ENCODE peak calls at places on chromosomes 4 and X, in five cellular contexts. L is lower lobe of right lung, Y is cardiac muscle cell, R is hepatocyte, Z is cardiac fibroblast. I is an unnamed sample.
A peak's percentile ranks its signal among the peaks of the same experiment; 100 is the strongest.

GRCh38 chr4:129046055-129046959 is 47.0 kb downstream of the SCLT1 start:
- DNase-seq in L (no peak), Y (no peak), R (no peak), Z (no peak), I (no peak)

GRCh38 chr4:130825283-130825682 is 1729.3 kb downstream of the C4orf33 start:
- DNase-seq in L (no peak), Y (no peak), R (no peak), Z (no peak), I (no peak)

GRCh38 chr4:148831945-148832344 is 389.7 kb upstream of the NR3C2 start:
- DNase-seq in L (no peak), Y (peak; percentile 69), R (no peak), Z (peak; percentile 76), I (no peak)

GRCh38 chrX:40153335-40154221 is 55.8 kb upstream of the BCOR start:
- DNase-seq in L (peak; percentile 65), Y (peak; percentile 56), R (peak; percentile 76), Z (no peak), I (peak; percentile 73)

GRCh38 chr4:123477804-123478209 is 81.2 kb downstream of the SPRY1 start:
- DNase-seq in L (no peak), Y (peak; percentile 86), R (no peak), Z (peak; percentile 63), I (no peak)

GRCh38 chr4:83150563-83151330 is 36.2 kb upstream of the PLAC8 start:
- DNase-seq in L (no peak), Y (peak; percentile 63), R (peak; percentile 35), Z (peak; percentile 60), I (no peak)

GRCh38 chrX:110425222-110425621 is 66.6 kb downstream of the RTL9 start:
- DNase-seq in L (no peak), Y (no peak), R (no peak), Z (no peak), I (no peak)

GRCh38 chrX:150649096-150649870 is 43.9 kb upstream of the MTMR1 start:
- DNase-seq in L (peak; percentile 37), Y (peak; percentile 34), R (no peak), Z (peak; percentile 51), I (no peak)

GRCh38 chr4:183563874-183564273 is 59.0 kb downstream of the ING2 start:
- DNase-seq in L (no peak), Y (peak; percentile 27), R (peak; percentile 58), Z (peak; percentile 13), I (no peak)

DNA sequence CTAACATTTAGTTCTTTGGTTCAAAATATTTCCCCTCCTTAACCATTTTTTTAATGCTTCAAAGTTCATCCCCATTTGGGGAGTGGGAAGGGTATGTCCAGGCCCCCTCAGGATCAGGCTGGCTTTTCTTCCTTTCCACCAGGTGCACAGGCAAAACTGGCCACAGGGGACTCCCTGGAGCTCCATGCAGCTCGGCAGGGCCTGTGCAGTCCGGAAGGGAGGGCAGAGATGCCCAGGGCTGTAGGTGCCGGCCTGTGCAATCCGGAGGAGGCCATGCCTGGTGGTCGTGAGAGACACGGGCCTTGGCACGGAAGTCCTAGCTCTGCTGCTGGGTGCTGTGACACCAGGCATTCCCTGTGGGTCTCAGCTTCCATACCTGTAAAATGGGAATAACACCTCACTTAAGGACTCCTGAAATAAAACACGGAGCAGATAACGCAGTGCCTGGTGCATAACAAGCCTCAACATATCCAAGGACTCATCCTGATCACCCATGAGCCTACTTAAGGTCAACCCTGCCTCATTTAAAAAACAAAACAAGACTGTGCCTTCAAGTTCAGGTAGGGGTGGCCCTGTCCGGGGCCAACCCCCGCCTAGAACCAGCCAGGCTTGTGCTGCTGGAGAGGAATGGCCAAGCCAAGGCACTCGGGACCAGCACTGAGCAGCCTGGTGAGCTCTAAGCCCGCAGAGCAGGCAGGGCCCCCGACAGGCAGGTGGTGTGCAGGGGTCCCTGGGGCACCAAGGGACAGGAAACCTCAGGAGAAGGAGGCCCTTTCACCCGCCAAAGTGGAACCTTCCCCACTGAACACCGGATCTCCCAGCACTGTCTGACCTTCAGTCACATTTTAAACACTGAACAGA is 21.2 kb upstream of the CYP4V2 start:
- DNase-seq in L (no peak), Y (no peak), R (peak; percentile 3), Z (no peak), I (no peak)
- TF ChIP-seq CTCF in L (no peak), Y (no peak), R (no peak), Z (no peak), I (no peak)

GRCh38 chr4:61541474-61541873 is 341.3 kb downstream of the ADGRL3 start:
- DNase-seq in L (no peak), Y (no peak), R (peak; percentile 41), Z (no peak), I (no peak)
- TF ChIP-seq CTCF in L (no peak), Y (peak; percentile 39), R (peak; percentile 29), Z (no peak), I (no peak)

DNA sequence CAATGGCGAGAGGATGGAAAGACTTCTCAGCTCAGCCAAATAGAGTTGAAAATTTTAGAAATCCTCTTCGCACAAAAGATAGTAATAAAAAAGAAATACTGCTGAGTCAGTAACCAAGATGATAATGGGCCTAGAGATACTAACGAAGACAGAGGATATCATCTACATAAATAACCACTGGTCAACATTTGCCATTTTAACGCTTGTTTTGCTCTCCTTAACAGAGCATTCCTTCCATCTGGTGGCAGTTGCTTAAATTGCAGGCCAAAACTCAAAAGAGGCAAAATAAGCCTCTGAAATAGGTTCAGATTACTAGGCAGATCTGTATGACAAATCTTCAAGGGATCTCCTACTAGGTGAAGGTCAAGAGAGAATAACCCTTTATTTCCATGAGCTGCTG is 51.7 kb upstream of the MCF2 start:
- DNase-seq in L (no peak), Y (peak; percentile 39), R (peak; percentile 7), Z (peak; percentile 30), I (no peak)
- TF ChIP-seq CTCF in L (no peak), Y (peak; percentile 43), R (peak; percentile 35), Z (peak; percentile 47), I (peak; percentile 20)

GRCh38 chrX:42673411-42673810 is 104.6 kb downstream of the PPP1R2C start:
- DNase-seq in L (no peak), Y (peak; percentile 30), R (peak; percentile 18), Z (peak; percentile 50), I (no peak)

GRCh38 chrX:42680651-42681050 is 97.3 kb downstream of the PPP1R2C start:
- DNase-seq in L (no peak), Y (peak; percentile 78), R (peak; percentile 46), Z (peak; percentile 72), I (no peak)

GRCh38 chrX:42684062-42684461 is 93.9 kb downstream of the PPP1R2C start:
- DNase-seq in L (no peak), Y (no peak), R (no peak), Z (no peak), I (no peak)

GRCh38 chrX:42678133-42678532 is 99.8 kb downstream of the PPP1R2C start:
- DNase-seq in L (no peak), Y (peak; percentile 84), R (peak; percentile 7), Z (peak; percentile 73), I (no peak)
- TF ChIP-seq CTCF in L (no peak), Y (peak; percentile 38), R (peak; percentile 26), Z (peak; percentile 18), I (no peak)

DNA sequence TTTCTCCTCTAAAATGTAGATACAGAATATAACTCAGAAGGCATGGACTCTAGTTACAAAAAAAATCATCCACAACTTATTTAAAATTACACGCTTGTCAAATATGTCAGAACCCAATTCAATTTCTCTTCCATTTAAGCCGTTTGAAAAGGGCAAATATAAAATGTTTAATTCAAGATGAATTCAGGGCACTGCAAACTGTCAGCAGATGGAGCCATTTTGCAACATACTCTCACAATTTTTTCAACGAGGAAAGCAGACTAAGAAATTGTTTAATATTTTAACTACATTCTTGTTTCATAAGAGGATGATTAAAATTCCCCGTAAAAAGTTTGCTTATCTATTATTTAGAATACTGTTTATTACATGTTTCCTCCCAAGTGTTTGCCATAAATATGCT is 321.3 kb upstream of the CPXCR1 start:
- DNase-seq in L (no peak), Y (no peak), R (peak; percentile 32), Z (peak; percentile 4), I (no peak)
- TF ChIP-seq CTCF in L (no peak), Y (no peak), R (peak; percentile 82), Z (no peak), I (no peak)

GRCh38 chr4:37879365-37879764 is 11.5 kb upstream of the TBC1D1 start:
- DNase-seq in L (no peak), Y (no peak), R (no peak), Z (no peak), I (no peak)

GRCh38 chr4:37885496-37885895 is 5.4 kb upstream of the TBC1D1 start:
- DNase-seq in L (no peak), Y (peak; percentile 78), R (peak; percentile 32), Z (peak; percentile 59), I (peak; percentile 29)

GRCh38 chr4:37884855-37885487 is 5.9 kb upstream of the TBC1D1 start:
- DNase-seq in L (no peak), Y (no peak), R (no peak), Z (no peak), I (no peak)

DNA sequence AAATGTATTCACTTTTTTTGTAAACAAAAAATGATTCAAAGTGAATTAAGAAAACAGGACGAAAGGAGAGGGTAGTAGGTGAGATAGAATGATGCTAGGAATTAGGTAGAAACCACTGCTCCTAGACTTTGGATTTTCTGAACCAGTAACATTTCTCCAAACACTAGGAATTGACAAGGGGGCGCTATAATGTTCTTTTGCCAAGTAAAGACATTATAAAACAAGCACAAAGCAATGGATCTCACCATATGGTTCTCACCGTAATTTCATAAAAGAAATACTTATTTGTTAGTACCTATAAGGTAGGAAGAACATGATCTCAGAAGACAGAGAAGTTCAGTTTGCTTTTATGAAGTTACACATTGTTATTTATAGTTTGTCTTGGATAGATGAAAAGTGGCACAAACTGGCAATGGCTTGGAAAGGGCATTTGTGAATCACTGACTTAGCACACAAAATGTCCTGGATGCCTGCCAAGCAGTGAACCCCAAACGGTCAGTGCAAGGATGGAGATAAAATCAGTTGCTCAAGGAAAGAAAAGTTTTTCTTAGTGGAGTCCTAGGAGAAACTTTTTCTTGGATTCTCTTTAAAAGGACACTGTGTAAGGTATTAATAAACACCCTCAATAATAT is 8.1 kb upstream of the TBC1D1 start:
- DNase-seq in L (no peak), Y (peak; percentile 18), R (no peak), Z (no peak), I (no peak)
- TF ChIP-seq CTCF in L (no peak), Y (peak; percentile 19), R (peak; percentile 3), Z (no peak), I (no peak)

DNA sequence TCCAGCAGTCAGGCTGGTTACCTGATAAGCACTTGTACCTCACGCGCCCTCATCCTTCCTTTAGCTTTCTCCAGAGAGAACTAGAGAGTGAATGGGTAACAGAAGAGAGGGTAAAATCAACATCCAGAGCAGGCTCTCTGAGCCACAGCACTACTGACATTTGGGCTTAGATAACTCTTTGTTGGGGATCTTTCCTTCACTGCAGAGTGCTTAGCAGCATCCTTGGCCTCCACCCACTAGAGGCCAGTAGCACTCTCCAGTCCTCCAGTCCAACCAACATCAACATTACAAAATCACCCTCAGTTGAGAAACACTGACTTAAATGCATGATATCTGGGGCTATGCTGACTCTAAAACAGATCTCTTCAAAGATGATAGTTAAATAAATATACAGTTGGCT is 220.7 kb downstream of the TACR3 start:
- DNase-seq in L (no peak), Y (peak; percentile 6), R (no peak), Z (no peak), I (no peak)
- TF ChIP-seq CTCF in L (no peak), Y (peak; percentile 12), R (peak; percentile 18), Z (no peak), I (no peak)

I was measured in GM10248.